ENCODE peak calls at places on chromosomes 1 and 21, in four cellular contexts. W is HCT116, E is tibial nerve, I is left lung. N is an unnamed sample.

GRCh38 chr1:201224671-201225400 is 34.2 kb downstream of the IGFN1 start:
- DNase-seq in W (no peak), E (no peak), I (peak; percentile 10), N (no peak)

GRCh38 chr1:93440272-93440671 is 7.6 kb upstream of the FNBP1L start:
- DNase-seq in W (no peak), E (no peak), I (no peak), N (no peak)

GRCh38 chr1:84997667-84998600 is 1.0 kb upstream of the MCOLN2 start:
- DNase-seq in W (no peak), E (no peak), I (no peak), N (no peak)

GRCh38 chr1:44072204-44072603 is 40.9 kb upstream of the SLC6A9 start:
- DNase-seq in W (peak; percentile 61), E (no peak), I (no peak), N (peak; percentile 63)

GRCh38 chr21:34812510-34813265 is 143.9 kb downstream of the CLIC6 start:
- DNase-seq in W (no peak), E (no peak), I (no peak), N (peak; percentile 88)

GRCh38 chr1:188170446-188170845 is 1341.7 kb downstream of the PLA2G4A start:
- DNase-seq in W (no peak), E (no peak), I (no peak), N (no peak)

GRCh38 chr1:218473527-218473926 is 128.4 kb downstream of the TGFB2 start:
- DNase-seq in W (no peak), E (no peak), I (no peak), N (no peak)

GRCh38 chr1:47867447-47868347 is 129.5 kb downstream of the TRABD2B start:
- DNase-seq in W (no peak), E (no peak), I (no peak), N (no peak)

GRCh38 chr1:68051475-68051874 is 1.0 kb upstream of the DIRAS3 start:
- DNase-seq in W (no peak), E (no peak), I (peak; percentile 36), N (peak; percentile 57)

GRCh38 chr1:91730781-91731732 is 154.9 kb downstream of the TGFBR3 start:
- DNase-seq in W (no peak), E (peak; percentile 74), I (peak; percentile 58), N (peak; percentile 54)

GRCh38 chr1:2907051-2907450 is 105.6 kb upstream of the TTC34 start:
- DNase-seq in W (no peak), E (no peak), I (no peak), N (no peak)

GRCh38 chr1:28915036-28915895 is 897 bp downstream of the EPB41 start:
- DNase-seq in W (no peak), E (no peak), I (peak; percentile 44), N (peak; percentile 55)

GRCh38 chr1:185017338-185017737 is 28.0 kb upstream of the RNF2 start:
- DNase-seq in W (peak; percentile 64), E (no peak), I (no peak), N (peak; percentile 48)

GRCh38 chr1:23613191-23614126 is 54.2 kb upstream of the ID3 start:
- DNase-seq in W (no peak), E (no peak), I (no peak), N (no peak)

GRCh38 chr1:41485605-41486004 is 1.1 kb upstream of the EDN2 start:
- DNase-seq in W (no peak), E (no peak), I (no peak), N (peak; percentile 96)

GRCh38 chr1:203077367-203077766 is 8.4 kb downstream of the MYOG start:
- DNase-seq in W (no peak), E (no peak), I (no peak), N (no peak)

GRCh38 chr1:1703796-1704195 is 11.2 kb upstream of the SLC35E2B start:
- DNase-seq in W (no peak), E (no peak), I (no peak), N (no peak)

GRCh38 chr1:193433599-193433998 is 247.2 kb upstream of the B3GALT2 start:
- DNase-seq in W (no peak), E (no peak), I (no peak), N (no peak)

GRCh38 chr1:83950106-83950661 is 48.7 kb downstream of the TTLL7 start:
- DNase-seq in W (no peak), E (no peak), I (no peak), N (no peak)

GRCh38 chr1:150574260-150575071 is 4.9 kb downstream of the MCL1 start:
- DNase-seq in W (no peak), E (no peak), I (no peak), N (no peak)

GRCh38 chr1:218683224-218683623 is 338.1 kb downstream of the TGFB2 start:
- DNase-seq in W (no peak), E (no peak), I (no peak), N (no peak)

GRCh38 chr21:31236528-31236927 is 107.5 kb downstream of the TIAM1 start:
- DNase-seq in W (no peak), E (no peak), I (no peak), N (peak; percentile 72)

GRCh38 chr1:116172666-116173065 is 61.5 kb downstream of the MAB21L3 start:
- DNase-seq in W (no peak), E (no peak), I (no peak), N (no peak)

GRCh38 chr1:155976062-155976912 is 2.1 kb downstream of the ARHGEF2 start:
- DNase-seq in W (no peak), E (peak; percentile 74), I (peak; percentile 75), N (peak; percentile 91)

GRCh38 chr1:238621405-238621804 is 730.7 kb upstream of the ZP4 start:
- DNase-seq in W (no peak), E (no peak), I (no peak), N (no peak)

GRCh38 chr1:212138441-212138840 is 102.9 kb downstream of the DTL start:
- DNase-seq in W (no peak), E (no peak), I (no peak), N (no peak)

GRCh38 chr1:109446236-109446635 is 20.0 kb upstream of the PSMA5 start:
- DNase-seq in W (no peak), E (no peak), I (no peak), N (no peak)

GRCh38 chr1:50423670-50424000 is 392 bp upstream of the DMRTA2 start:
- DNase-seq in W (no peak), E (no peak), I (no peak), N (no peak)

GRCh38 chr1:28122183-28122582 is 33.8 kb upstream of the EYA3 start:
- DNase-seq in W (no peak), E (no peak), I (no peak), N (peak; percentile 79)

GRCh38 chr1:198259336-198260109 is 102.7 kb downstream of the NEK7 start:
- DNase-seq in W (no peak), E (no peak), I (no peak), N (no peak)

GRCh38 chr1:15937706-15938168 is 38.2 kb downstream of the ZBTB17 start:
- DNase-seq in W (no peak), E (no peak), I (no peak), N (no peak)

GRCh38 chr1:50667272-50667671 is 244.0 kb upstream of the DMRTA2 start:
- DNase-seq in W (no peak), E (no peak), I (no peak), N (no peak)

GRCh38 chr1:223765036-223765718 is 52.8 kb downstream of the CAPN2 start:
- DNase-seq in W (no peak), E (peak; percentile 50), I (no peak), N (no peak)

GRCh38 chr1:33974147-33974546 is 110.3 kb downstream of the HMGB4 start:
- DNase-seq in W (no peak), E (no peak), I (no peak), N (no peak)

GRCh38 chr1:161357073-161357472 is 10.6 kb downstream of the CFAP126 start:
- DNase-seq in W (no peak), E (no peak), I (no peak), N (no peak)

GRCh38 chr1:115973154-115973553 is 3.2 kb upstream of the SLC22A15 start:
- DNase-seq in W (no peak), E (no peak), I (no peak), N (no peak)

GRCh38 chr1:3312310-3312734 is 142.1 kb upstream of the ARHGEF16 start:
- DNase-seq in W (no peak), E (peak; percentile 16), I (no peak), N (no peak)

GRCh38 chr1:1666526-1666925 is 7.7 kb upstream of the CDK11B start:
- DNase-seq in W (no peak), E (no peak), I (peak; percentile 22), N (peak; percentile 35)

GRCh38 chr1:222073307-222073995 is 331.6 kb upstream of the DUSP10 start:
- DNase-seq in W (no peak), E (no peak), I (no peak), N (peak; percentile 15)

GRCh38 chr1:78038491-78038939 is 7.3 kb upstream of the GIPC2 start:
- DNase-seq in W (no peak), E (no peak), I (no peak), N (no peak)

DNA sequence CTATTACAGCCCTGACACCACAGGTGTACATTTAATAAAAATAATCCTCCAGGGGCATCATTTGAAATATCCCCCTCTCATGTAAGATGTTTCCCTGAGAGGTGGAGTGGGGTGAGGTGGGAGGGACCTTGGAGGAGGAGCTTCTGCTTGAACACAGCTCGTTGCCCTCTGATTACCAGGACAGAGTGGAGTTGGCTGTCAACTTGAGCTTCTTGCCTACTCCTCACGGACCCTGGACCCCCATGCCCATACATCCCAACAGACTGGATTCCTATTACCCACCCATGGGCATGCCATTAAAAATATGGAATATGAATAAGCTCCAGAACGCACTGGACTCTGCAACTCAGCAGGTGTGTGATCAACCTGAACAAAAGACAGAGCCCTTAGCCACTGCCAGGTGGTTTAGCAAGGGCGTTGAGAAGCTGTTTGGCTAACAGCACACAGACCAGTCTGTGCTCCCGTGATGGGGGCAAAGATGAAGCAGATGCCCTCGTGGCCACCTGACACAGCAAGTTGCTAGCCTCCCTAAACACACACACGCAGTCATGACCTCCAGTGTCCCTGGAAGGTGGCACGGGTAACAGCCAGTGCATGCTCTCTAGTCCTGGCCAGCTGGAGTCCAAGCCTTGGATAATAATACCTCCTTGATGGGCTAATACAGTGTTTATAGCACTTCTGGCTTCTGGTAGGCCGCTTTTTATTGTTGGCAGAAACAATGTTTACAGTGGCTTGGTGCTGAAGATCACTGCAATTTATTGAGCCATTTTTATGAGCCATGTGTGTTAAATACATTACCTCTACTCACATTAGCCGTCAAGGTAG is 155.0 kb downstream of the TOMM20 start:
- DNase-seq in W (no peak), E (no peak), I (no peak), N (no peak)
- H3K4me1 ChIP-seq in W (peaks cover 38% of the 10 kb centered on the region), E (peaks cover 70% of the 10 kb centered on the region), I (peaks cover 47% of the 10 kb centered on the region), N (peaks cover 79% of the 10 kb centered on the region)

GRCh38 chr1:30338765-30339164 is 384.6 kb downstream of the MATN1 start:
- DNase-seq in W (no peak), E (no peak), I (no peak), N (no peak)
- H3K4me3 ChIP-seq in W (no peak overlapping the region), E (no peak overlapping the region), I (no peak overlapping the region), N (no peak overlapping the region)

GRCh38 chr1:89974701-89975470 is 20.0 kb upstream of the ZNF326 start:
- DNase-seq in W (no peak), E (no peak), I (no peak), N (peak; percentile 17)
- H3K27ac ChIP-seq in W (no peak overlapping the region), E (no peak overlapping the region), I (no peak overlapping the region), N (no peak overlapping the region)

GRCh38 chr1:204447220-204447619 is 35.6 kb upstream of the PPP1R15B start:
- DNase-seq in W (no peak), E (no peak), I (no peak), N (no peak)

GRCh38 chr1:204447736-204448135 is 36.1 kb upstream of the PPP1R15B start:
- DNase-seq in W (no peak), E (no peak), I (no peak), N (no peak)

GRCh38 chr1:204448321-204448964 is 36.8 kb upstream of the PPP1R15B start:
- DNase-seq in W (peak; percentile 42), E (no peak), I (no peak), N (no peak)

GRCh38 chr1:204445860-204446412 is 34.3 kb upstream of the PPP1R15B start:
- DNase-seq in W (no peak), E (no peak), I (no peak), N (no peak)

GRCh38 chr1:204446413-204447111 is 34.9 kb upstream of the PPP1R15B start:
- DNase-seq in W (no peak), E (peak; percentile 62), I (peak; percentile 57), N (peak; percentile 71)
- H3K4me1 ChIP-seq in W (peaks cover 17% of the 10 kb centered on the region), E (peaks cover 44% of the 10 kb centered on the region), I (peaks cover 8% of the 10 kb centered on the region), N (no peaks in the 10 kb centered on the region)

N was measured in SJSA1.